ENCODE peak calls at places on chromosome 3, in five cellular contexts. Y, R, S, T and Q are unnamed samples.

GRCh38 chr3:49378249-49378899 is 20.2 kb upstream of the GPX1 start:
- DNase-seq in Y (peak; percentile 93), R (no peak), S (peak; percentile 52), T (peak; percentile 29), Q (peak; percentile 95)

GRCh38 chr3:158659454-158660237 is 12.8 kb downstream of the LXN start:
- DNase-seq in T (peak; percentile 56), S (peak; percentile 77), Y (peak; percentile 84), R (peak; percentile 43), Q (peak; percentile 81)

GRCh38 chr3:6260551-6261191 is 600.2 kb upstream of the GRM7 start:
- DNase-seq in T (no peak), R (no peak), Y (no peak), S (no peak), Q (no peak)

GRCh38 chr3:14352002-14352627 is 50.3 kb upstream of the SLC6A6 start:
- DNase-seq in R (no peak), Y (no peak), T (no peak), S (no peak), Q (no peak)

GRCh38 chr3:146124141-146124801 is 36.7 kb downstream of the PLOD2 start:
- DNase-seq in Y (peak; percentile 26), S (no peak), R (no peak), T (no peak), Q (no peak)

GRCh38 chr3:188417329-188417728 is 263.4 kb downstream of the LPP start:
- DNase-seq in R (no peak), S (no peak), Y (no peak), T (no peak), Q (no peak)

GRCh38 chr3:82954486-82954885 is 1193.0 kb upstream of the GBE1 start:
- DNase-seq in Y (no peak), R (no peak), T (no peak), S (no peak), Q (no peak)

GRCh38 chr3:148235566-148235965 is 462.1 kb upstream of the AGTR1 start:
- DNase-seq in T (no peak), Y (no peak), R (no peak), S (no peak), Q (no peak)

GRCh38 chr3:45958333-45958791 is 15.1 kb downstream of the CXCR6 start:
- DNase-seq in Y (no peak), T (no peak), S (no peak), R (no peak), Q (peak; percentile 94)

GRCh38 chr3:167855306-167855705 is 119.8 kb downstream of the SERPINI1 start:
- DNase-seq in T (no peak), S (peak; percentile 43), Y (no peak), R (no peak), Q (no peak)

GRCh38 chr3:167851749-167852148 is 116.2 kb downstream of the SERPINI1 start:
- DNase-seq in S (no peak), Y (no peak), T (no peak), R (no peak), Q (no peak)

GRCh38 chr3:167851171-167851570 is 115.7 kb downstream of the SERPINI1 start:
- DNase-seq in T (no peak), S (peak; percentile 23), Y (peak; percentile 40), R (no peak), Q (no peak)

GRCh38 chr3:167854846-167855245 is 119.3 kb downstream of the SERPINI1 start:
- DNase-seq in T (no peak), Y (no peak), R (no peak), S (no peak), Q (no peak)

GRCh38 chr3:167852216-167852615 is 116.7 kb downstream of the SERPINI1 start:
- DNase-seq in R (no peak), S (no peak), T (no peak), Y (no peak), Q (no peak)
- TF ChIP-seq CTCF in R (no peak), S (no peak), T (no peak), Y (no peak), Q (no peak)

GRCh38 chr3:17140670-17141505 is 256.1 kb downstream of the PLCL2 start:
- DNase-seq in S (no peak), T (no peak), R (no peak), Y (no peak), Q (peak; percentile 10)
- TF ChIP-seq CTCF in S (no peak), T (no peak), R (no peak), Y (peak; percentile 1), Q (no peak)

GRCh38 chr3:180679178-180680096 is at the start of gene CCDC39:
- DNase-seq in T (peak; percentile 73), R (peak; percentile 77), S (peak; percentile 81), Y (peak; percentile 29), Q (peak; percentile 42)
- TF ChIP-seq CTCF in T (no peak), R (no peak), S (no peak), Y (no peak), Q (no peak)

DNA sequence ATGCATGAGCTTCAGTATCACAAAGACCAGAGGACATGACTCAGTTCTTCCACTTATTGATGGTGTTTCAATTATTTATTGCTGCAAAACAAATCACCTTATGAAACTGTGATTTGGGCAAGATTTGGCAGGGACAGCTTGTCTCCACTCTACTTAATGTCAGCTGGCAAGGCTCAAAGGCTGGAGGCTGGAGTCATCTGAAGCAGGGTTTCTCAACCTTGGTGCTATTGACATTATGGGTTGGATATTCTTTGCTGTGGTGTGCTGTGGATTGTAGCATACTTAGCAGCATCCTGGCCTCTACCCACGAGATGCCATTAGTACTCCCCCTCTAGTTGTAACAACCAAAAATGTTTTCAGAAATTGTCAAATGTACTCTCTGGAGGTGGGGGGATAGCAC is 138.8 kb upstream of the PEX5L start:
- DNase-seq in S (no peak), R (no peak), T (no peak), Y (no peak), Q (no peak)
- TF ChIP-seq CTCF in S (no peak), R (no peak), T (no peak), Y (no peak), Q (no peak)